ENCODE peak calls at places on chromosomes 6 and 20, in nine cellular contexts. K is DND-41, S is WTC11, U is LNCaP clone FGC, C is nephron progenitor cell, A is heart left ventricle, E is RWPE2, H is right atrium auricular region, G is BJ. V is an unnamed sample.

GRCh38 chr6:25862199-25862598 is 11.8 kb downstream of the SLC17A3 start:
- DNase-seq in K (no peak), S (no peak), U (no peak), C (no peak), A (no peak), E (no peak), H (no peak), G (no peak), V (no peak)

GRCh38 chr20:62824476-62825287 is 7.8 kb downstream of the COL9A3 start:
- DNase-seq in K (peak), S (peak), U (no peak), C (peak), A (no peak), E (no peak), H (no peak), G (no peak), V (no peak)

GRCh38 chr6:116564921-116565872 is 6.1 kb upstream of the RWDD1 start:
- DNase-seq in K (no peak), S (no peak), U (no peak), C (no peak), A (peak), E (peak), H (no peak), G (no peak), V (no peak)

GRCh38 chr20:11205769-11206362 is 532.1 kb upstream of the JAG1 start:
- DNase-seq in K (no peak), S (no peak), U (no peak), C (no peak), A (no peak), E (no peak), H (no peak), G (no peak), V (no peak)

GRCh38 chr6:27863962-27864905 is 48.0 kb downstream of the OR2B2 start:
- DNase-seq in K (no peak), S (no peak), U (no peak), C (no peak), A (no peak), E (no peak), H (no peak), G (no peak), V (no peak)

GRCh38 chr6:33607784-33608161 is 13.3 kb upstream of the ITPR3 start:
- DNase-seq in K (peak), S (no peak), U (no peak), C (no peak), A (no peak), E (no peak), H (no peak), G (no peak), V (no peak)

GRCh38 chr20:57866250-57867106 is 156.7 kb upstream of the PMEPA1 start:
- DNase-seq in K (no peak), S (no peak), U (no peak), C (no peak), A (no peak), E (no peak), H (peak), G (no peak), V (no peak)

GRCh38 chr6:3317741-3318211 is 59.0 kb downstream of the PSMG4 start:
- DNase-seq in K (no peak), S (no peak), U (no peak), C (no peak), A (no peak), E (no peak), H (no peak), G (no peak), V (no peak)

GRCh38 chr20:53757472-53757913 is 163.9 kb upstream of the ZNF217 start:
- DNase-seq in K (no peak), S (no peak), U (no peak), C (no peak), A (no peak), E (peak), H (no peak), G (no peak), V (no peak)

GRCh38 chr20:49877254-49877990 is 37.9 kb downstream of the SPATA2 start:
- DNase-seq in K (no peak), S (no peak), U (no peak), C (no peak), A (no peak), E (no peak), H (no peak), G (no peak), V (no peak)

GRCh38 chr20:3820901-3821727 is 767 bp downstream of the AP5S1 start:
- DNase-seq in K (no peak), S (no peak), U (no peak), C (no peak), A (peak), E (no peak), H (no peak), G (no peak), V (no peak)

GRCh38 chr6:119501798-119502483 is 152.4 kb upstream of the MAN1A1 start:
- DNase-seq in K (no peak), S (no peak), U (no peak), C (no peak), A (no peak), E (no peak), H (no peak), G (no peak), V (no peak)

GRCh38 chr20:14219801-14220461 is 117.5 kb downstream of the FLRT3 start:
- DNase-seq in K (no peak), S (peak), U (no peak), C (no peak), A (no peak), E (peak), H (no peak), G (no peak), V (no peak)

GRCh38 chr20:10662661-10663458 is 10.9 kb downstream of the JAG1 start:
- DNase-seq in K (no peak), S (no peak), U (no peak), C (no peak), A (no peak), E (no peak), H (peak), G (no peak), V (no peak)

GRCh38 chr6:3542032-3542640 is 85.3 kb upstream of the SLC22A23 start:
- DNase-seq in K (no peak), S (no peak), U (no peak), C (no peak), A (no peak), E (no peak), H (peak), G (no peak), V (no peak)

GRCh38 chr6:27161946-27162603 is 85.4 kb upstream of the PRSS16 start:
- DNase-seq in K (no peak), S (no peak), U (no peak), C (peak), A (no peak), E (no peak), H (no peak), G (no peak), V (no peak)

GRCh38 chr20:49325981-49326380 is 48.1 kb upstream of the ZNFX1 start:
- DNase-seq in K (no peak), S (no peak), U (no peak), C (no peak), A (no peak), E (no peak), H (no peak), G (peak), V (peak)

GRCh38 chr6:51805517-51805916 is 281.9 kb downstream of the PKHD1 start:
- DNase-seq in K (no peak), S (no peak), U (no peak), C (no peak), A (no peak), E (no peak), H (no peak), G (no peak), V (no peak)

GRCh38 chr6:44006123-44006871 is 121.0 kb downstream of the MRPL14 start:
- DNase-seq in K (no peak), S (no peak), U (no peak), C (no peak), A (peak), E (no peak), H (no peak), G (no peak), V (no peak)

GRCh38 chr20:17825949-17826843 is 126.4 kb downstream of the BANF2 start:
- DNase-seq in K (no peak), S (no peak), U (no peak), C (no peak), A (no peak), E (no peak), H (no peak), G (no peak), V (no peak)

GRCh38 chr6:147418523-147418922 is 90.0 kb upstream of the SAMD5 start:
- DNase-seq in K (no peak), S (no peak), U (no peak), C (no peak), A (no peak), E (no peak), H (no peak), G (no peak), V (no peak)

GRCh38 chr6:107124934-107125348 is 9.6 kb upstream of the BEND3 start:
- DNase-seq in K (no peak), S (no peak), U (no peak), C (no peak), A (no peak), E (no peak), H (no peak), G (no peak), V (no peak)

GRCh38 chr20:17169575-17170136 is 57.2 kb upstream of the PCSK2 start:
- DNase-seq in K (no peak), S (no peak), U (no peak), C (no peak), A (no peak), E (no peak), H (no peak), G (no peak), V (no peak)

GRCh38 chr6:42147138-42147562 is 4.7 kb upstream of the C6orf132 start:
- DNase-seq in K (no peak), S (no peak), U (peak), C (no peak), A (no peak), E (no peak), H (no peak), G (no peak), V (no peak)

GRCh38 chr6:156718647-156719394 is 58.4 kb upstream of the ARID1B start:
- DNase-seq in K (no peak), S (no peak), U (no peak), C (no peak), A (no peak), E (no peak), H (peak), G (no peak), V (no peak)

GRCh38 chr6:106910999-106911949 is 63.3 kb downstream of the CD24 start:
- DNase-seq in K (no peak), S (no peak), U (peak), C (no peak), A (no peak), E (no peak), H (no peak), G (no peak), V (no peak)

GRCh38 chr6:168347615-168348014 is 28.0 kb upstream of the DACT2 start:
- DNase-seq in K (no peak), S (no peak), U (no peak), C (no peak), A (no peak), E (no peak), H (no peak), G (no peak), V (no peak)

GRCh38 chr6:112330877-112331260 is 16.3 kb upstream of the RFPL4B start:
- DNase-seq in K (no peak), S (no peak), U (no peak), C (no peak), A (no peak), E (no peak), H (no peak), G (no peak), V (no peak)

GRCh38 chr6:142803027-142803426 is 141.9 kb downstream of the HIVEP2 start:
- DNase-seq in K (no peak), S (no peak), U (no peak), C (no peak), A (no peak), E (no peak), H (no peak), G (no peak), V (no peak)

GRCh38 chr6:125986295-125986955 is at the start of gene TRMT11:
- DNase-seq in K (peak), S (peak), U (peak), C (peak), A (peak), E (peak), H (peak), G (no peak), V (peak)
- TF ChIP-seq CTCF in K (no peak), S (no peak), U (no peak), C (no peak), A (no peak), E (no peak), H (peak), G (no peak), V (no peak)

GRCh38 chr6:96299525-96299924 is 222.1 kb upstream of the UFL1 start:
- DNase-seq in K (no peak), S (no peak), U (no peak), C (no peak), A (no peak), E (no peak), H (no peak), G (no peak), V (no peak)

GRCh38 chr6:96301781-96302180 is 219.8 kb upstream of the UFL1 start:
- DNase-seq in K (no peak), S (no peak), U (no peak), C (no peak), A (no peak), E (no peak), H (no peak), G (no peak), V (no peak)

GRCh38 chr6:96301023-96301422 is 220.6 kb upstream of the UFL1 start:
- DNase-seq in K (no peak), S (no peak), U (no peak), C (no peak), A (no peak), E (no peak), H (no peak), G (no peak), V (no peak)

GRCh38 chr6:96304997-96305396 is 216.6 kb upstream of the UFL1 start:
- DNase-seq in K (no peak), S (no peak), U (no peak), C (no peak), A (no peak), E (no peak), H (no peak), G (no peak), V (no peak)

GRCh38 chr6:96302991-96303390 is 218.6 kb upstream of the UFL1 start:
- DNase-seq in K (no peak), S (no peak), U (no peak), C (no peak), A (no peak), E (no peak), H (no peak), G (no peak), V (no peak)
- TF ChIP-seq CTCF in K (no peak), S (no peak), U (no peak), C (no peak), A (no peak), E (no peak), H (no peak), G (no peak), V (no peak)

GRCh38 chr6:34858681-34859080 is 29.2 kb downstream of the TAF11 start:
- DNase-seq in K (no peak), S (no peak), U (no peak), C (no peak), A (no peak), E (no peak), H (no peak), G (no peak), V (no peak)
- TF ChIP-seq CTCF in K (no peak), S (no peak), U (no peak), C (no peak), A (no peak), E (no peak), H (no peak), G (peak), V (no peak)

GRCh38 chr6:6178795-6179194 is 141.7 kb downstream of the F13A1 start:
- DNase-seq in K (no peak), S (no peak), U (no peak), C (no peak), A (no peak), E (no peak), H (no peak), G (no peak), V (no peak)

GRCh38 chr6:6179858-6180257 is 140.6 kb downstream of the F13A1 start:
- DNase-seq in K (no peak), S (no peak), U (no peak), C (peak), A (no peak), E (no peak), H (no peak), G (no peak), V (no peak)

GRCh38 chr6:6177754-6178153 is 142.7 kb downstream of the F13A1 start:
- DNase-seq in K (no peak), S (no peak), U (no peak), C (no peak), A (no peak), E (no peak), H (no peak), G (no peak), V (no peak)

GRCh38 chr6:6176132-6176531 is 144.3 kb downstream of the F13A1 start:
- DNase-seq in K (no peak), S (no peak), U (no peak), C (no peak), A (no peak), E (no peak), H (no peak), G (no peak), V (no peak)

GRCh38 chr6:6176829-6177228 is 143.6 kb downstream of the F13A1 start:
- DNase-seq in K (no peak), S (no peak), U (no peak), C (no peak), A (no peak), E (no peak), H (no peak), G (no peak), V (no peak)
- TF ChIP-seq CTCF in K (no peak), S (no peak), U (no peak), C (no peak), A (no peak), E (no peak), H (no peak), G (no peak), V (no peak)

DNA sequence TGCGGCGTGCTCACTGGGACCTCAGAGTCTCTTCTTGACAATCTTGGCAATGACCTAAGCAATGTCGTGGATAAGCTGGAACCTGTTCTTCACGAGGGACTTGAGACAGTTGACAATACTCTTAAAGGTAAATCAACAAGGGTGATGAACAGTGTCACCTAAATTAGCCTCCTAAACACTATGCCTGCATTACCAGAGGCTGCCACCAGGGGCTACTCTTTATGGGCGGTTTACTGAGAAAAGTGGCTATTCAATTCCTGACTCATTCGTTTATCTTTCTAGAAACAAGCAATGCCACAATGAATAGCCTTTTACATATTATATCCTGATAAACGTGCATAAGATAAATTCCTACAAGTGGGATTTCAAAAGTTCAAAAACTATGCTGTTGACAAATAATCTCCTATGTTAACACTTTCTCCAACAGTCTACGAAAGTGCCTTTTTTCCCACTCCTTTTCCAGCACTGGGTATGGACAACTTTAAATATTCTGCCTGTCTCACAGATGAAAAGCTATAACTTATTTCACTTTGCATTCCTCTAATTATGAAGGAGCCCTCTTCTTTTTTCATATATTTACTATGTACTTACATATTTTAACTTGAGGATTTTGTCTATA is 1.3 kb downstream of the BPIFA2 start:
- DNase-seq in K (peak), S (peak), U (no peak), C (peak), A (no peak), E (peak), H (no peak), G (no peak), V (no peak)
- TF ChIP-seq CTCF in K (peak), S (peak), U (peak), C (peak), A (peak), E (peak), H (no peak), G (peak), V (peak)